ENCODE peak calls at places on chromosomes 4 and X, in ten cellular contexts. A, X, S, D, P, U, Y, Q, W and T are unnamed samples.
A peak's percentile ranks its signal among the peaks of the same experiment; 100 is the strongest.

GRCh38 chrX:37905436-37906147 is 58.2 kb upstream of the DYNLT3 start:
- DNase-seq in Y (no peak), W (no peak), S (peak; percentile 23), Q (peak; percentile 8), P (peak; percentile 15), X (no peak), A (no peak), D (no peak), U (peak; percentile 53), T (peak; percentile 4)

GRCh38 chrX:107775000-107775733 is 420 bp downstream of the TSC22D3 start:
- DNase-seq in X (no peak), Y (no peak), W (no peak), S (no peak), P (no peak), D (no peak), Q (peak; percentile 34), A (no peak), U (no peak), T (no peak)

GRCh38 chr4:172898715-172899114 is 269.9 kb upstream of the GALNT7 start:
- DNase-seq in W (no peak), S (no peak), U (no peak), P (no peak), Q (no peak), Y (no peak), X (no peak), D (no peak), A (no peak), T (no peak)

GRCh38 chr4:161762796-161763195 is 401.0 kb downstream of the FSTL5 start:
- DNase-seq in S (no peak), X (no peak), U (no peak), A (no peak), W (peak; percentile 63), D (no peak), Y (no peak), P (no peak), Q (no peak), T (no peak)

GRCh38 chr4:24630937-24631336 is 46.6 kb upstream of the DHX15 start:
- DNase-seq in A (no peak), X (no peak), S (no peak), W (peak; percentile 51), Q (no peak), U (no peak), Y (peak; percentile 19), P (no peak), D (no peak), T (no peak)

GRCh38 chrX:133926099-133926498 is 59.3 kb downstream of the GPC3 start:
- DNase-seq in S (no peak), U (no peak), W (no peak), A (no peak), P (no peak), Q (no peak), D (no peak), Y (no peak), X (no peak), T (no peak)

GRCh38 chrX:66632986-66633385 is 5.9 kb downstream of the EDA2R start:
- DNase-seq in Q (no peak), P (no peak), W (no peak), U (no peak), D (no peak), X (no peak), S (no peak), Y (no peak), A (no peak), T (no peak)

GRCh38 chrX:69603566-69604194 is 12.2 kb upstream of the EDA start:
- DNase-seq in D (no peak), S (no peak), Q (no peak), Y (no peak), W (no peak), A (no peak), P (no peak), U (no peak), X (no peak), T (no peak)

GRCh38 chr4:114281561-114281960 is 302.1 kb upstream of the ARSJ start:
- DNase-seq in Y (no peak), P (no peak), S (no peak), Q (no peak), W (no peak), D (no peak), X (no peak), U (no peak), A (no peak), T (no peak)

GRCh38 chrX:119693032-119693995 is at the start of gene SEPTIN6:
- DNase-seq in X (peak; percentile 94), Q (peak; percentile 61), A (peak; percentile 24), S (peak; percentile 42), U (peak; percentile 86), D (peak; percentile 77), W (peak; percentile 65), Y (peak; percentile 67), P (peak; percentile 88), T (peak; percentile 65)
- TF ChIP-seq CTCF in X (peak; percentile 13), Q (no peak), A (no peak), S (no peak), U (no peak), D (no peak), W (no peak), Y (peak; percentile 7), P (no peak), T (peak; percentile 30)

DNA sequence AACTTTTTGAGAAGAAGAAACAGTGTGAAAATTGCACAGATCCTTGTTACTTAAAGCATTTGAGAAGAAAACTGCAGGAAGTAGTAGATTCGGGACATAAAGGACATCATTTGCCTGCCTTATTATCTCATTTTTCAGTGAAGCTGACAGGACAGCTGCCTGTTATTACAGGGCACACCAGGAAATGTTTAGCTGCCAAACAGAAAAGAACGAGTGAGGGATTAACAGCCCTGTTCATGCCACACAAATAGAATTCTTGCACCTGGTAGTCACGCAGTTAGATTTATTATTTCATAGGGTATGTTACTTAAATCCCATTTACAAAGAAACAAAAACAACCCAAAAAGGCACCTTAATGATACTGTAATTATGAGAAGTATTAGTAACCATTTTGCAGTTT is 100.6 kb downstream of the CHIC2 start:
- DNase-seq in S (no peak), W (no peak), A (no peak), P (no peak), Y (no peak), Q (no peak), U (no peak), X (no peak), D (no peak), T (no peak)
- TF ChIP-seq CTCF in S (no peak), W (no peak), A (no peak), P (no peak), Y (no peak), Q (no peak), U (no peak), X (no peak), D (no peak), T (no peak)

GRCh38 chr4:156475322-156475721 is 496.3 kb downstream of the PDGFC start:
- DNase-seq in A (no peak), Y (no peak), S (no peak), X (peak; percentile 21), U (no peak), Q (no peak), W (peak; percentile 69), D (no peak), P (peak; percentile 21), T (no peak)
- TF ChIP-seq CTCF in A (peak; percentile 41), Y (peak; percentile 63), S (no peak), X (no peak), U (no peak), Q (peak; percentile 30), W (peak; percentile 77), D (peak; percentile 48), P (peak; percentile 85), T (peak; percentile 72)

GRCh38 chr4:38873290-38873949 is 5.8 kb downstream of the FAM114A1 start:
- DNase-seq in U (no peak), W (no peak), P (no peak), A (no peak), D (no peak), Y (no peak), S (no peak), Q (no peak), X (no peak), T (no peak)
- TF ChIP-seq CTCF in U (no peak), W (no peak), P (no peak), A (no peak), D (no peak), Y (no peak), S (no peak), Q (no peak), X (no peak), T (no peak)

DNA sequence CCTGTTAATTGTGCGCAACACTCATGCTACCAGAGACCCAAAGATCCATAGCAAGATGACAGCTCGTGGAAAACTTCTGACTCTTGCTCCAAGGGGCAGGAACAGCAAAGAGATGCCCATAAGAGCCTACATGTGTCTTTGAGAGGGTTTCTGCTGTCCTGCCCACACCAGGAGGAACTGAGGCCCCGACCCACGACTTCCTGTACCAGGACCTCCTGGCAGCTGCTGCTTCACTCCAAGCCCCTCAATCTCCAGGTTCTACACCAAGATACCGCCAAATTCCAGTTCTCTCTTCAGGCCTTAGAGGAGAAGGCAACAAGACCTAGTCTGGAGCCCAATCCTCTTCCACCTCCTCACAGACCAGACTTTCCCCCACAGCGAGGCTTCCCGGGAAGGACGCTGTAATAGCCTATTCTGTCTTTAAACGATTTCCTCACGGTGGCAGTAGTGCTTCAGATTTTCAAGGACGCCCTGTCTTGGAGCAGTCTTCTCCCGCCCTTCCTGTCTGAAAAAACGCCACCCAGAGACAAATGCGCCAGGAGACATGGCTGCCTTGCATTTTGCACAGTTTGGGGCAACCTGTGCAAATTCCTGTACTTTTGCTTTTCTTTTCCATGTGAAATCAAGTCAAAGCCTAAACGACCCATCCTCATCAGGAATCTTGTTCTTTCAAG is 230.2 kb upstream of the STK26 start:
- DNase-seq in S (no peak), Y (peak; percentile 61), P (peak; percentile 68), U (no peak), A (peak; percentile 45), Q (peak; percentile 93), W (peak; percentile 43), D (no peak), X (peak; percentile 65), T (no peak)
- TF ChIP-seq CTCF in S (no peak), Y (no peak), P (peak; percentile 61), U (no peak), A (peak; percentile 56), Q (peak; percentile 47), W (peak; percentile 31), D (no peak), X (no peak), T (no peak)